ENCODE peak calls at places on chromosome 1, in ten cellular contexts. One of them, this sample, is unnamed.
A peak's percentile ranks its signal among the peaks of the same experiment; 100 is the strongest.

GRCh38 chr1:235264327-235264726 is 63.7 kb downstream of the ARID4B start:
- DNase-seq in GM12891: no peak
- DNase-seq in stimulated activated CD8-positive, alpha-beta memory T cell treated with anti-CD3 and anti-CD28 coated beads, Interleukin-15, amount 100 ng/mL, for 1 hour: no peak
- DNase-seq in AG20443: no peak
- DNase-seq in trophoblast cell: no peak
- DNase-seq in esophagus squamous epithelium: no peak
- DNase-seq in activated CD4-positive, alpha-beta T cell treated with anti-CD3 and anti-CD28 coated beads, Interleukin-2, amount 10 ng/mL, durations not matched to agents 7 days and 5 days: no peak
- DNase-seq in glomerular endothelial cell: no peak
- DNase-seq in right cardiac atrium: no peak
- DNase-seq in CD8-positive, alpha-beta memory T cell: no peak
- DNase-seq in this sample: no peak

GRCh38 chr1:156845055-156845952 is 13.6 kb downstream of the INSRR start:
- DNase-seq in GM12891: no peak
- DNase-seq in stimulated activated CD8-positive, alpha-beta memory T cell treated with anti-CD3 and anti-CD28 coated beads, Interleukin-15, amount 100 ng/mL, for 1 hour: no peak
- DNase-seq in AG20443: peak; percentile 33
- DNase-seq in trophoblast cell: no peak
- DNase-seq in esophagus squamous epithelium: no peak
- DNase-seq in activated CD4-positive, alpha-beta T cell treated with anti-CD3 and anti-CD28 coated beads, Interleukin-2, amount 10 ng/mL, durations not matched to agents 7 days and 5 days: peak; percentile 38
- DNase-seq in glomerular endothelial cell: no peak
- DNase-seq in right cardiac atrium: peak; percentile 61
- DNase-seq in CD8-positive, alpha-beta memory T cell: peak; percentile 26
- DNase-seq in this sample: peak; percentile 55

GRCh38 chr1:59156526-59157196 is 140.2 kb upstream of the FGGY start:
- DNase-seq in GM12891: no peak
- DNase-seq in stimulated activated CD8-positive, alpha-beta memory T cell treated with anti-CD3 and anti-CD28 coated beads, Interleukin-15, amount 100 ng/mL, for 1 hour: no peak
- DNase-seq in AG20443: no peak
- DNase-seq in trophoblast cell: peak; percentile 9
- DNase-seq in esophagus squamous epithelium: no peak
- DNase-seq in activated CD4-positive, alpha-beta T cell treated with anti-CD3 and anti-CD28 coated beads, Interleukin-2, amount 10 ng/mL, durations not matched to agents 7 days and 5 days: no peak
- DNase-seq in glomerular endothelial cell: no peak
- DNase-seq in right cardiac atrium: no peak
- DNase-seq in CD8-positive, alpha-beta memory T cell: no peak
- DNase-seq in this sample: no peak

GRCh38 chr1:228087771-228088251 is 5.3 kb downstream of the ARF1 start:
- DNase-seq in GM12891: no peak
- DNase-seq in stimulated activated CD8-positive, alpha-beta memory T cell treated with anti-CD3 and anti-CD28 coated beads, Interleukin-15, amount 100 ng/mL, for 1 hour: no peak
- DNase-seq in AG20443: peak; percentile 68
- DNase-seq in trophoblast cell: peak; percentile 23
- DNase-seq in esophagus squamous epithelium: no peak
- DNase-seq in activated CD4-positive, alpha-beta T cell treated with anti-CD3 and anti-CD28 coated beads, Interleukin-2, amount 10 ng/mL, durations not matched to agents 7 days and 5 days: no peak
- DNase-seq in glomerular endothelial cell: peak; percentile 69
- DNase-seq in right cardiac atrium: peak; percentile 68
- DNase-seq in CD8-positive, alpha-beta memory T cell: no peak
- DNase-seq in this sample: no peak

GRCh38 chr1:218384576-218384975 is 39.4 kb downstream of the TGFB2 start:
- DNase-seq in GM12891: no peak
- DNase-seq in stimulated activated CD8-positive, alpha-beta memory T cell treated with anti-CD3 and anti-CD28 coated beads, Interleukin-15, amount 100 ng/mL, for 1 hour: no peak
- DNase-seq in AG20443: peak; percentile 41
- DNase-seq in trophoblast cell: no peak
- DNase-seq in esophagus squamous epithelium: no peak
- DNase-seq in activated CD4-positive, alpha-beta T cell treated with anti-CD3 and anti-CD28 coated beads, Interleukin-2, amount 10 ng/mL, durations not matched to agents 7 days and 5 days: no peak
- DNase-seq in glomerular endothelial cell: no peak
- DNase-seq in right cardiac atrium: no peak
- DNase-seq in CD8-positive, alpha-beta memory T cell: no peak
- DNase-seq in this sample: no peak

GRCh38 chr1:38285807-38286530 is 239.4 kb upstream of the POU3F1 start:
- DNase-seq in GM12891: no peak
- DNase-seq in stimulated activated CD8-positive, alpha-beta memory T cell treated with anti-CD3 and anti-CD28 coated beads, Interleukin-15, amount 100 ng/mL, for 1 hour: no peak
- DNase-seq in AG20443: no peak
- DNase-seq in trophoblast cell: no peak
- DNase-seq in esophagus squamous epithelium: no peak
- DNase-seq in activated CD4-positive, alpha-beta T cell treated with anti-CD3 and anti-CD28 coated beads, Interleukin-2, amount 10 ng/mL, durations not matched to agents 7 days and 5 days: no peak
- DNase-seq in glomerular endothelial cell: no peak
- DNase-seq in right cardiac atrium: no peak
- DNase-seq in CD8-positive, alpha-beta memory T cell: no peak
- DNase-seq in this sample: no peak

GRCh38 chr1:19921310-19921709 is 2.1 kb downstream of the PLA2G2E start:
- DNase-seq in GM12891: no peak
- DNase-seq in stimulated activated CD8-positive, alpha-beta memory T cell treated with anti-CD3 and anti-CD28 coated beads, Interleukin-15, amount 100 ng/mL, for 1 hour: no peak
- DNase-seq in AG20443: no peak
- DNase-seq in trophoblast cell: no peak
- DNase-seq in esophagus squamous epithelium: no peak
- DNase-seq in activated CD4-positive, alpha-beta T cell treated with anti-CD3 and anti-CD28 coated beads, Interleukin-2, amount 10 ng/mL, durations not matched to agents 7 days and 5 days: no peak
- DNase-seq in glomerular endothelial cell: no peak
- DNase-seq in right cardiac atrium: no peak
- DNase-seq in CD8-positive, alpha-beta memory T cell: no peak
- DNase-seq in this sample: no peak

GRCh38 chr1:167697667-167698141 is 24.1 kb upstream of the MPZL1 start:
- DNase-seq in GM12891: no peak
- DNase-seq in stimulated activated CD8-positive, alpha-beta memory T cell treated with anti-CD3 and anti-CD28 coated beads, Interleukin-15, amount 100 ng/mL, for 1 hour: no peak
- DNase-seq in AG20443: no peak
- DNase-seq in trophoblast cell: no peak
- DNase-seq in esophagus squamous epithelium: no peak
- DNase-seq in activated CD4-positive, alpha-beta T cell treated with anti-CD3 and anti-CD28 coated beads, Interleukin-2, amount 10 ng/mL, durations not matched to agents 7 days and 5 days: no peak
- DNase-seq in glomerular endothelial cell: no peak
- DNase-seq in right cardiac atrium: peak; percentile 90
- DNase-seq in CD8-positive, alpha-beta memory T cell: no peak
- DNase-seq in this sample: no peak

GRCh38 chr1:81115422-81115821 is 685.3 kb upstream of the ADGRL2 start:
- DNase-seq in GM12891: no peak
- DNase-seq in stimulated activated CD8-positive, alpha-beta memory T cell treated with anti-CD3 and anti-CD28 coated beads, Interleukin-15, amount 100 ng/mL, for 1 hour: no peak
- DNase-seq in AG20443: no peak
- DNase-seq in trophoblast cell: no peak
- DNase-seq in esophagus squamous epithelium: no peak
- DNase-seq in activated CD4-positive, alpha-beta T cell treated with anti-CD3 and anti-CD28 coated beads, Interleukin-2, amount 10 ng/mL, durations not matched to agents 7 days and 5 days: no peak
- DNase-seq in glomerular endothelial cell: no peak
- DNase-seq in right cardiac atrium: no peak
- DNase-seq in CD8-positive, alpha-beta memory T cell: no peak
- DNase-seq in this sample: no peak

GRCh38 chr1:56404561-56405030 is 174.8 kb downstream of the PLPP3 start:
- DNase-seq in GM12891: no peak
- DNase-seq in stimulated activated CD8-positive, alpha-beta memory T cell treated with anti-CD3 and anti-CD28 coated beads, Interleukin-15, amount 100 ng/mL, for 1 hour: no peak
- DNase-seq in AG20443: peak; percentile 50
- DNase-seq in trophoblast cell: no peak
- DNase-seq in esophagus squamous epithelium: no peak
- DNase-seq in activated CD4-positive, alpha-beta T cell treated with anti-CD3 and anti-CD28 coated beads, Interleukin-2, amount 10 ng/mL, durations not matched to agents 7 days and 5 days: no peak
- DNase-seq in glomerular endothelial cell: no peak
- DNase-seq in right cardiac atrium: peak; percentile 83
- DNase-seq in CD8-positive, alpha-beta memory T cell: no peak
- DNase-seq in this sample: no peak

GRCh38 chr1:30342535-30343141 is 380.7 kb downstream of the MATN1 start:
- DNase-seq in GM12891: no peak
- DNase-seq in stimulated activated CD8-positive, alpha-beta memory T cell treated with anti-CD3 and anti-CD28 coated beads, Interleukin-15, amount 100 ng/mL, for 1 hour: no peak
- DNase-seq in AG20443: no peak
- DNase-seq in trophoblast cell: no peak
- DNase-seq in esophagus squamous epithelium: no peak
- DNase-seq in activated CD4-positive, alpha-beta T cell treated with anti-CD3 and anti-CD28 coated beads, Interleukin-2, amount 10 ng/mL, durations not matched to agents 7 days and 5 days: no peak
- DNase-seq in glomerular endothelial cell: no peak
- DNase-seq in right cardiac atrium: no peak
- DNase-seq in CD8-positive, alpha-beta memory T cell: no peak
- DNase-seq in this sample: no peak

GRCh38 chr1:101769520-101769919 is 227.2 kb downstream of the OLFM3 start:
- DNase-seq in GM12891: no peak
- DNase-seq in stimulated activated CD8-positive, alpha-beta memory T cell treated with anti-CD3 and anti-CD28 coated beads, Interleukin-15, amount 100 ng/mL, for 1 hour: no peak
- DNase-seq in AG20443: no peak
- DNase-seq in trophoblast cell: no peak
- DNase-seq in esophagus squamous epithelium: no peak
- DNase-seq in activated CD4-positive, alpha-beta T cell treated with anti-CD3 and anti-CD28 coated beads, Interleukin-2, amount 10 ng/mL, durations not matched to agents 7 days and 5 days: no peak
- DNase-seq in glomerular endothelial cell: no peak
- DNase-seq in right cardiac atrium: no peak
- DNase-seq in CD8-positive, alpha-beta memory T cell: no peak
- DNase-seq in this sample: no peak